ENCODE peak calls at places on chromosome 18, in five cellular contexts. L is NCI-H446 treated with DMSO at 0.1 percent for 48 hours; W is stimulated activated CD4-positive, alpha-beta T cell treated with anti-CD3 and anti-CD28 coated beads, TNF-alpha, amount 100 ng/mL, for 48 hours; S is Ammon's horn; C is foreskin fibroblast. I is an unnamed sample.

GRCh38 chr18:61946449-61946848 is 53.6 kb upstream of the RNF152 start:
- DNase-seq in L (no peak), S (no peak), C (peak; percentile 49), W (no peak), I (no peak)

GRCh38 chr18:43029414-43029813 is 86.1 kb downstream of the RIT2 start:
- DNase-seq in C (no peak), L (no peak), W (no peak), S (no peak), I (no peak)

GRCh38 chr18:58859935-58860334 is 4.7 kb upstream of the ZNF532 start:
- DNase-seq in W (no peak), C (no peak), L (no peak), S (no peak), I (no peak)

GRCh38 chr18:42404151-42404550 is 449.1 kb downstream of the PIK3C3 start:
- DNase-seq in W (no peak), S (peak; percentile 17), L (no peak), C (no peak), I (no peak)

GRCh38 chr18:32893915-32894314 is 121.1 kb upstream of the KLHL14 start:
- DNase-seq in S (no peak), C (no peak), L (no peak), W (no peak), I (no peak)

GRCh38 chr18:21330122-21330701 is 88.2 kb downstream of the GREB1L start:
- DNase-seq in W (no peak), S (no peak), C (peak; percentile 55), L (no peak), I (no peak)

GRCh38 chr18:74219056-74219455 is 70.7 kb downstream of the TIMM21 start:
- DNase-seq in S (no peak), L (no peak), W (no peak), C (no peak), I (no peak)

GRCh38 chr18:56921888-56922480 is 224.9 kb upstream of the BOD1L2 start:
- DNase-seq in L (no peak), W (no peak), C (no peak), S (no peak), I (no peak)

GRCh38 chr18:41145526-41145925 is 809.5 kb upstream of the PIK3C3 start:
- DNase-seq in L (no peak), S (no peak), C (no peak), W (no peak), I (no peak)

GRCh38 chr18:21179590-21180220 is 62.3 kb upstream of the GREB1L start:
- DNase-seq in C (peak; percentile 47), W (no peak), S (peak; percentile 78), L (no peak), I (peak; percentile 25)

GRCh38 chr18:51110073-51110797 is 80.2 kb downstream of the SMAD4 start:
- DNase-seq in L (no peak), C (no peak), W (peak; percentile 52), S (peak; percentile 59), I (no peak)

GRCh38 chr18:5895300-5895885 is at the start of gene TMEM200C:
- DNase-seq in W (no peak), S (no peak), C (no peak), L (no peak), I (no peak)

GRCh38 chr18:42706618-42707017 is 408.9 kb downstream of the RIT2 start:
- DNase-seq in W (no peak), C (no peak), L (no peak), S (no peak), I (peak; percentile 36)

GRCh38 chr18:58754544-58755068 is 83.3 kb downstream of the MALT1 start:
- DNase-seq in C (no peak), S (peak; percentile 73), W (no peak), L (no peak), I (no peak)

GRCh38 chr18:675307-675706 is 17.9 kb downstream of the TYMS start:
- DNase-seq in C (no peak), S (no peak), W (no peak), L (no peak), I (no peak)

GRCh38 chr18:8142131-8142711 is 467.0 kb upstream of the RAB12 start:
- DNase-seq in W (no peak), S (no peak), C (peak; percentile 64), L (no peak), I (no peak)

I was measured in DMS153.